ENCODE peak calls at places on chromosomes 2 and 18, in five cellular contexts. W is dorsolateral prefrontal cortex, K is nephron progenitor cell, E is mesothelial cell of epicardium, P is fibroblast of lung. F is an unnamed sample.

GRCh38 chr18:69817335-69817935 is 130.2 kb downstream of the CD226 start:
- DNase-seq in W (no peak), K (no peak), E (no peak), P (peak), F (no peak)

GRCh38 chr2:197136452-197136851 is 174.1 kb downstream of the ANKRD44 start:
- DNase-seq in W (no peak), K (no peak), E (no peak), P (peak), F (no peak)

GRCh38 chr2:9820020-9820973 is 23.0 kb upstream of the TAF1B start:
- DNase-seq in W (no peak), K (no peak), E (no peak), P (peak), F (no peak)

GRCh38 chr18:13381907-13382682 is 163.5 kb downstream of the LDLRAD4 start:
- DNase-seq in W (no peak), K (peak), E (no peak), P (peak), F (no peak)

GRCh38 chr2:240567137-240567871 is 980 bp upstream of the RNPEPL1 start:
- DNase-seq in W (peak), K (no peak), E (peak), P (no peak), F (peak)

GRCh38 chr2:16671760-16672159 is 6.1 kb upstream of the CYRIA start:
- DNase-seq in W (no peak), K (no peak), E (no peak), P (peak), F (no peak)

GRCh38 chr2:85413592-85414421 is 3.6 kb upstream of the CAPG start:
- DNase-seq in W (no peak), K (peak), E (peak), P (peak), F (no peak)

GRCh38 chr2:3113122-3113521 is 264.5 kb downstream of the EIPR1 start:
- DNase-seq in W (no peak), K (no peak), E (no peak), P (no peak), F (no peak)

GRCh38 chr2:18645315-18645714 is 55.9 kb upstream of the NT5C1B start:
- DNase-seq in W (no peak), K (no peak), E (no peak), P (no peak), F (no peak)

GRCh38 chr18:24799720-24800119 is 339.3 kb downstream of the HRH4 start:
- DNase-seq in W (no peak), K (no peak), E (no peak), P (no peak), F (no peak)

GRCh38 chr2:10000541-10000940 is 42.8 kb upstream of the KLF11 start:
- DNase-seq in W (peak), K (no peak), E (no peak), P (no peak), F (no peak)

GRCh38 chr2:84487298-84487996 is 28.4 kb upstream of the SUCLG1 start:
- DNase-seq in W (no peak), K (no peak), E (no peak), P (peak), F (no peak)

GRCh38 chr2:119712571-119712970 is 33.6 kb downstream of the TMEM177 start:
- DNase-seq in W (no peak), K (no peak), E (no peak), P (no peak), F (no peak)

GRCh38 chr2:101204400-101205095 is 48.1 kb upstream of the CNOT11 start:
- DNase-seq in W (no peak), K (no peak), E (no peak), P (no peak), F (no peak)
- TF ChIP-seq CTCF in W (no peak), K (no peak), E (no peak), P (peak), F (peak)

DNA sequence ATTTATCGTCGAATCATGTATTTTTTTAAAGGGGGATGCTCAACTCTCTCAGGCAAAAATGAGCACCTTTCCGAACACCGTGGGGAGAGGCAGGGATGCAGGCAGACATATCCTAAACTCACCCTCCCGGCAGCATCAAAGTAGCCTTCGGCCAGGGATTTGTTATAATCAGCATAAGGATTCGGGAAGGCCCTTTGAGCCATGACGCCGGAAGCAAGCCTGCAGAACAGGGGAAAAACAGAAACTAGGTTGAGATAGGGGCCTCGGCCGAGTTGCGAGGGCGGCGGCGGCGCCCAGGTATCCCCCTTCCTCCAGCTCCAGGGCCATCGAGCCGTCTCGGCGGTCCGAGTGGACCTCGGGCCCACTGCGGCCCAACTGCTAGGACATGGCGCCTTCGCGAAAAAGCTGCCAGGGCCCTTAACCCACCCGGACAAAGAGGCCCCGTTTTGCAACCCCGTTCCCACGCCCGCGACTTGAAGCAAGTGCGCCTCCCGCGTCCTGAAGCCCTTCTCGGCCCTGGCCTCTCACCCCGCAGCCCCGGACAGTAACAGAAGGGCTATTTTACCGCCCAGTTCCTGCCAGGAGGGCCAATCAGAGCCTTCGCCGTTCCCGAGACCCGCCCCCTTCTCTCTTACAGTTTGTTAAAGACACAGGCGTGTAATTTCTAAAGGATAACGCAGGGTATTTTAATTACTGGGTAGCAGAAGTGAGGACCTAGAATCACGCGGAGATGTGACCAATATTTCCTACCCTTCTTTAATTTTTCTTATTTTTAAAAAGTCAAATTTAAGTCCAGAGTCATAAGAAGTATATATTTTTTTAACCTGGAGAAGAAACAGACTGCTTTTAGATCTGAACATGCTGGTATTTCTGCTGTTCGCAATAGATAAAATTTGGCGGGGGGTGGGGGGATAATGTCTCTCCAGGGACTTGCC is at the start of gene LANCL1:
- DNase-seq in W (peak), K (peak), E (peak), P (peak), F (peak)
- TF ChIP-seq CTCF in W (peak), K (no peak), E (no peak), P (no peak), F (no peak)

GRCh38 chr2:134379722-134380121 is 125.8 kb downstream of the MGAT5 start:
- DNase-seq in W (no peak), K (no peak), E (no peak), P (no peak), F (no peak)

GRCh38 chr2:134377730-134378129 is 123.9 kb downstream of the MGAT5 start:
- DNase-seq in W (no peak), K (no peak), E (no peak), P (no peak), F (no peak)

GRCh38 chr2:134379293-134379692 is 125.4 kb downstream of the MGAT5 start:
- DNase-seq in W (no peak), K (no peak), E (no peak), P (peak), F (no peak)

GRCh38 chr2:134372611-134373131 is 118.8 kb downstream of the MGAT5 start:
- DNase-seq in W (peak), K (no peak), E (no peak), P (peak), F (no peak)

DNA sequence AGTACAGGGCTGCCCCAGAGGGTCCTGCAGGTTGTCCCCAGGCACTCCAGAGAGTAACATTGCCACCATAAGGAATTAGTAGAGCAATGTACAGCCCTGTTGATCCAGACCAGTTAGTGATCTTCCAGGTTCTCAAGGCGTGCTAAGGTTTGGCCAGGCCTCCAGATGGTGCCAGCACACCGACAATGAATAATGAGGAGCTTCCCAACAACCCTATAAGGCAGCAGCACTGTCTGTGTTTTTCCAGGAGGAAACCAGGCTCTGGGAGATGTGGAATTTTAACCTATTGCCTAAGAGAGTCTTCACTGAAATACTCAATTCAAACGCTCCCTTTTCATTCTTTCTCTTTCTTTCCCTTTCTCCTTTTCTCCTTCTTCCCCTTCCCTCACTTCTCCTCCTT is 122.1 kb downstream of the MGAT5 start:
- DNase-seq in W (peak), K (peak), E (no peak), P (peak), F (no peak)
- TF ChIP-seq CTCF in W (peak), K (no peak), E (no peak), P (peak), F (no peak)

GRCh38 chr2:176115883-176116813 is at the start of gene HOXD10:
- DNase-seq in W (no peak), K (peak), E (no peak), P (no peak), F (no peak)
- TF ChIP-seq CTCF in W (no peak), K (peak), E (no peak), P (no peak), F (peak)

DNA sequence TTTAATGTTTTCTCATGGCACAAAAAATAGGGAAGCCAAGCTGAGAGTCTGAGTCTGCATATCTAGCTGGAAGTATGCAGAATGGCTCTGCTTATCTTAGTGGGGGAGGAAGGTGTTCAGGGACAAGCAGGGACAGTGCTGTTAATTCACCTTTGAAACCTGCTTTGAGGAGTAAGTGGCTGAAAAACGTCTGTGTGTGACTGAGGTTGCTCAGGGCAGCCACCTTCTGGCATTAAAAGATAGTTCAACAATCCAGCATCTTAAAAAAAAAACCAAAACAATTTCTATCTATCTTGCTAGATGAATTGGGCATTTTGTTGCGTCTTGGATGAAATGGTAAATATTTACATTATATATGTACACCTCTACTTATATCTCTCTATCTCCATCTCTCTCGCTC is 2.0 kb upstream of the TRPM8 start:
- DNase-seq in W (no peak), K (no peak), E (no peak), P (no peak), F (no peak)
- TF ChIP-seq CTCF in W (no peak), K (peak), E (no peak), P (peak), F (peak)

GRCh38 chr2:101400516-101401315 is 13.4 kb upstream of the CREG2 start:
- DNase-seq in W (no peak), K (no peak), E (no peak), P (no peak), F (no peak)
- TF ChIP-seq CTCF in W (no peak), K (no peak), E (no peak), P (no peak), F (no peak)

DNA sequence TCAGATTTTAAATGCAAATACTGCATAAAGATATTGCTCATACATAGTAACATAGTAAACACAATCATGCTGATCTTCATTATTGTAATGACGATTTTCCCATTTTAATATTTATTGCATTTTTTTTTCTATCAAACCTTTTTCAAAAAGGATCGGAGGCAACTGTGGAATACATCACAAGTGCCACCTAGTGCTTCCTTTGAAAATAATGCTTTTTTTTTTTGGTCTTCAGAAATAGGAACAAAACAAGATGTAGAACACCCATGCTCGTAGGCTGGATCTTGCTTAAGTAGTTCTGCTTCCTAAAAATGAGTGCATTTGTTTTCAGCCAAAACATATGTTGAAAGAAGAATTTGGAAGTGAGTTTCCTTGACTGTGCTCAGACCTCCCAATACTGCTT is 35.7 kb upstream of the GPR155 start:
- DNase-seq in W (no peak), K (no peak), E (no peak), P (peak), F (no peak)
- TF ChIP-seq CTCF in W (peak), K (no peak), E (no peak), P (peak), F (peak)